ENCODE peak calls at places on chromosome 18, in six cellular contexts. V is mesenchymal stem cell, F is OCI-LY7, X is endothelial cell of umbilical vein, R is HCT116, Y is H9. J is an unnamed sample.
A peak's percentile ranks its signal among the peaks of the same experiment; 100 is the strongest.

GRCh38 chr18:39167990-39168389 is 1602.4 kb upstream of the CELF4 start:
- DNase-seq in Y (no peak), V (no peak), R (no peak), X (no peak), F (no peak), J (no peak)

GRCh38 chr18:42038936-42039335 is 83.9 kb downstream of the PIK3C3 start:
- DNase-seq in V (peak; percentile 85), F (no peak), R (no peak), Y (no peak), X (peak; percentile 76), J (no peak)

GRCh38 chr18:61199131-61199903 is 133.9 kb upstream of the CDH20 start:
- DNase-seq in R (no peak), V (no peak), Y (no peak), X (no peak), F (no peak), J (no peak)

GRCh38 chr18:31565345-31565744 is 26.3 kb upstream of the TTR start:
- DNase-seq in F (no peak), R (no peak), V (no peak), Y (no peak), X (no peak), J (no peak)

GRCh38 chr18:31041346-31042067 is 1.0 kb downstream of the DSC3 start:
- DNase-seq in R (no peak), X (peak; percentile 3), V (peak; percentile 40), F (no peak), Y (peak; percentile 48), J (no peak)

GRCh38 chr18:68660355-68661183 is 54.3 kb downstream of the TMX3 start:
- DNase-seq in R (peak; percentile 29), Y (no peak), V (peak; percentile 62), X (peak; percentile 42), F (peak; percentile 37), J (no peak)

GRCh38 chr18:79851489-79851888 is 53.8 kb downstream of the KCNG2 start:
- DNase-seq in F (no peak), Y (no peak), V (no peak), X (no peak), R (no peak), J (no peak)

GRCh38 chr18:36126668-36127067 is 2.5 kb downstream of the SLC39A6 start:
- DNase-seq in R (no peak), X (no peak), V (no peak), Y (no peak), F (no peak), J (no peak)

GRCh38 chr18:46070683-46071614 is 1.1 kb downstream of the PSTPIP2 start:
- DNase-seq in R (no peak), V (no peak), F (no peak), X (no peak), Y (no peak), J (no peak)

GRCh38 chr18:34550902-34551301 is 159.2 kb upstream of the DTNA start:
- DNase-seq in V (no peak), F (no peak), R (no peak), Y (no peak), X (no peak), J (no peak)

GRCh38 chr18:74050807-74051206 is 96.8 kb downstream of the FBXO15 start:
- DNase-seq in X (no peak), V (no peak), F (no peak), R (no peak), Y (no peak), J (no peak)

GRCh38 chr18:65751145-65752085 is 603 bp downstream of the CDH7 start:
- DNase-seq in X (no peak), V (peak; percentile 37), R (no peak), Y (peak; percentile 72), F (no peak), J (no peak)
- H2AFZ ChIP-seq in X (no peak overlapping the region), V (no peak overlapping the region), R (no peak overlapping the region), Y (no peak overlapping the region), F (no peak overlapping the region), J (peak overlapping the region; percentile 56)

GRCh38 chr18:63199743-63200241 is 119.8 kb downstream of the BCL2 start:
- DNase-seq in F (no peak), X (no peak), V (no peak), R (no peak), Y (no peak), J (no peak)
- H3K4me1 ChIP-seq in F (peaks cover 10% of the 10 kb centered on the region), X (no peaks in the 10 kb centered on the region), V (no peaks in the 10 kb centered on the region), R (no peaks in the 10 kb centered on the region), Y (no peaks in the 10 kb centered on the region), J (no peaks in the 10 kb centered on the region)

GRCh38 chr18:49481317-49481716 is 5.7 kb downstream of the C18orf32 start:
- DNase-seq in V (no peak), F (no peak), X (no peak), Y (no peak), R (no peak), J (no peak)

GRCh38 chr18:49473721-49474120 is 13.3 kb upstream of the DYM start:
- DNase-seq in Y (no peak), V (no peak), R (no peak), F (no peak), X (no peak), J (no peak)

GRCh38 chr18:49479381-49480137 is 7.5 kb downstream of the C18orf32 start:
- DNase-seq in F (no peak), X (no peak), Y (no peak), V (no peak), R (no peak), J (no peak)

GRCh38 chr18:49472459-49472858 is 12.0 kb upstream of the DYM start:
- DNase-seq in X (no peak), Y (no peak), R (no peak), V (no peak), F (no peak), J (no peak)

DNA sequence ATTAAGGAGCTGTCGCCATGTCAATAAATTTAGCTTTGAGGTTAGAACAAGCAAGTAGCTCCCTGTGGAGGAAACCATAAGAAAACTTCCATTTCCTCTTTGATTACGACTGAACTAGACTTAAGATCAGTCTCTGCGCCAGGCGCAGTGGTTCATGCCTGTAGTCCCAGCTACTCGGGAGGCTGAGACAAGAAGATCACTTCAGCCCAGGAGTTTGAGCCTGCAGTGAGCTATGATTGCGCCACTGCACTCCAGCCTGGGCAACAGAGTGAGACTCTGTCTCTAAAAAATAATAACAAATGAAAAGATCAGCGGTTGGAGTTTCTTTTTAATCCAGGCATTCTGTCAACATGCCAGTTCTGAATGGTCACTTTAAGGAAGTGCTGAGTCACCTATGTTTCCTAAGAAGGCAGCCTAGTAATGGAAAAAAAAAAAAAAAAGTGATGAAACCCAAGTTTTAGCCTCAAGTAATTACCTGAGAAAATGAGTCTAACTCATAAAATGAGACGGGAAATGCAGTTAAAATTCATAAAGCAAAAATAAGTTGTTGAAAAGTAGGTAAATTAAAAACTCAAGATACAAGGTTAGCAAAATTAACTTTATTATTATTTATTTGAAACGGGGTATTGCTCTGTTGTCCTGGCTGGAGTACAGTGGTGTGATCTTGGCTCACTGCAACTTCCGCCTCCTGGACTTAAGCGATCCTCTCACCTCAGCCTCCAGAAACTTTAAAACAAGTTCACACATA is 10.2 kb downstream of the C18orf32 start:
- DNase-seq in Y (no peak), R (no peak), F (no peak), X (peak; percentile 89), V (peak; percentile 87), J (peak; percentile 76)
- H2AFZ ChIP-seq in Y (no peak overlapping the region), R (no peak overlapping the region), F (no peak overlapping the region), X (peak overlapping the region; percentile 48), V (no peak overlapping the region), J (peak overlapping the region; percentile 22)

DNA sequence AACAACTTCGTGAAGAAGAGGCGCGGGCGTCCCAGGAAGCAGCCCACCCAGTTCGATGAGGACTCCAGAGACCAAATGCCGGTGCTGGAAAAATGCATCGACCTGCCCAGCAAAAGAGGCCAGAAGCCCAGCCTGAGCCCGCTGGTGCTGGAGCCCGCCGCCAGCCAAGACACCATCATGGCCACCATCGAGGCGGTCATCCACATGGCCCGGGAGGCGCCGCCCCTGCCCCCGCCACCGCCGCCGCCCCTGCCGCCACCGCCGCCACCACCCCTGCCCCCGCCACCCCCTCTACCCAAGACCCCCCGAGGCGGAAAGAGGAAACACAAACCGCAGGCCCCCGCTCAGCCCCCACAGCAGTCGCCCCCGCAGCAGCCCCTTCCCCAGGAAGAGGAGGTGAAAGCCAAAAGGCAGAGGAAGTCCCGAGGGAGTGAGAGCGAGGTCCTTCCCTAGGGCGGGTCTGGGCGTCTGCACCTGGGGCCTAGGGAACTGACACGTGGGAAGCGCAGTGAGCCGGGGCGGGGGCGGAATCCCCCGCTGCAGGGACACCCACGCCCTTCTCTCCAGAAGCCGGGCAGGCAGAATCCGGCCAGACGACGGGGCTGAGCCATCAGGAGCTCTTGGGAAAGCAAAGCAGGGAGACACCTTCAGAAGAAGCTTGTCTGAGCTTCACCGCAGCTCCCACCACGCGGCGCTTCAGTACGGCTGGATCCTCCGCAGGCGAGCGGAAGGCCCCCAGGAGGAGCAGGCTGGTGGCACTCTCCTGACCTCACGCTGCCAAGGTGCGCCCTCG is 382.8 kb downstream of the SETBP1 start:
- DNase-seq in Y (peak; percentile 62), F (no peak), R (no peak), X (no peak), V (no peak), J (no peak)
- H3K4me1 ChIP-seq in Y (no peaks in the 10 kb centered on the region), F (no peaks in the 10 kb centered on the region), R (no peaks in the 10 kb centered on the region), X (no peaks in the 10 kb centered on the region), V (no peaks in the 10 kb centered on the region), J (peaks cover 7% of the 10 kb centered on the region)

DNA sequence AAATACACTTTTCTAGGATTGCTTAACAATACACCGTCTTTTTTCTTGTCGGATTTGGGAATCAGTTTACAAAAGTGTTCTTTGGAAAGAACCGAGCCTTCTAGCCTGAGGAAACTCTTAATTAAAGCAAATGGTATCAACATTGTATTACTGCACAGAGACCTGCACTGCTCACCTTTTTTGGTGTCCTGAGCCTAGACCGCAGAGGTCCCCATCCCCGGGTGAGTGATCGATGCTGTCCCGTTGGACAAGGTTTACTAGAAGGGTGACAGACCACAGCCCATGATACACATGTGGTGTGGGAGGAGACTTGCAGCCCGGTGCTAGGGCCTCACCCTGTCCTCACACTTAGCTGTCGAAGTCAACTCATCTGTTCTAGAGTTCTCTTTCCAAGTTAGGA is 55.3 kb downstream of the TSHZ1 start:
- DNase-seq in F (no peak), Y (no peak), R (no peak), X (no peak), V (no peak), J (no peak)
- H2AFZ ChIP-seq in F (no peak overlapping the region), Y (no peak overlapping the region), R (no peak overlapping the region), X (no peak overlapping the region), V (no peak overlapping the region), J (no peak overlapping the region)

GRCh38 chr18:23230688-23231087 is 95.4 kb downstream of the CABLES1 start:
- DNase-seq in Y (no peak), R (no peak), X (no peak), F (no peak), V (no peak), J (no peak)
- H3K4me1 ChIP-seq in Y (peaks cover 7% of the 10 kb centered on the region), R (peaks cover 7% of the 10 kb centered on the region), X (peaks cover 58% of the 10 kb centered on the region), F (peaks cover 80% of the 10 kb centered on the region), V (peaks cover 19% of the 10 kb centered on the region), J (peaks cover 17% of the 10 kb centered on the region)

DNA sequence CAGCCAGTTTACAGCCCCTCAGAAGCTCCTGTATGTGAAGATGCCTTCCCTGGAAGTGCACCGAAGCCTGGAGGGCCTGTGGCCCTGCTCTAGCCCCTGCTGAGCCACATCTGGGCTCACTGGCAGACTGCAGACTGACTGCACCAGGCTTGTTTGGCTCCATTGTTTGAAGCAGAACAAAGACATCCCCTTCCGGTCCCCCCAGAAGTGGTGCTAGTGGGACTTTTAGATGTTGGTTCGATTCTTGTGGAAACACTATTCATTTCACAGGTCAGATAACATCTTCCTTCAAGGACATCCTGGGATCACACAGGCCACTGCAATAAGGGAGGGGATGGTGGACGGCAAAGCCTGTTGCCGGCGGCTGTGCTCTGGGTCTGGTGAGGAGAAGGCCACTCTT is 57.8 kb upstream of the CBLN2 start:
- DNase-seq in F (no peak), X (no peak), V (no peak), R (no peak), Y (no peak), J (no peak)
- H2AFZ ChIP-seq in F (no peak overlapping the region), X (no peak overlapping the region), V (no peak overlapping the region), R (no peak overlapping the region), Y (no peak overlapping the region), J (no peak overlapping the region)

J was measured in PC-9.